ENCODE peak calls at places on chromosomes 2 and 18, in eight cellular contexts. Q, C, J, F, R, M, E and B are unnamed samples.

GRCh38 chr2:134417968-134418557 is 164.2 kb downstream of the MGAT5 start:
- DNase-seq in Q (no peak), C (no peak), J (no peak), F (no peak), R (no peak), M (no peak), E (no peak), B (no peak)

GRCh38 chr2:109059474-109060165 is 69.4 kb upstream of the SH3RF3 start:
- DNase-seq in Q (no peak), C (no peak), J (peak; percentile 11), F (no peak), R (no peak), M (no peak), E (no peak), B (no peak)

GRCh38 chr2:109322111-109322510 is 193.1 kb downstream of the SH3RF3 start:
- DNase-seq in Q (peak; percentile 80), C (no peak), J (peak; percentile 92), F (no peak), R (no peak), M (peak; percentile 99), E (peak; percentile 98), B (no peak)

GRCh38 chr18:23938046-23938756 is 76.4 kb upstream of the TTC39C start:
- DNase-seq in Q (no peak), C (no peak), J (no peak), F (no peak), R (no peak), M (no peak), E (no peak), B (no peak)

GRCh38 chr2:39448169-39448502 is 11.1 kb upstream of the MAP4K3 start:
- DNase-seq in Q (no peak), C (no peak), J (no peak), F (no peak), R (no peak), M (no peak), E (no peak), B (no peak)

GRCh38 chr2:102488063-102488462 is 15.0 kb downstream of the SLC9A4 start:
- DNase-seq in Q (no peak), C (no peak), J (peak; percentile 5), F (no peak), R (no peak), M (peak; percentile 79), E (no peak), B (no peak)

GRCh38 chr2:10475811-10476660 is 27.9 kb upstream of the ODC1 start:
- DNase-seq in Q (no peak), C (no peak), J (no peak), F (no peak), R (no peak), M (no peak), E (no peak), B (no peak)

GRCh38 chr18:36693931-36694661 is 134.7 kb downstream of the TPGS2 start:
- DNase-seq in Q (peak; percentile 42), C (no peak), J (no peak), F (no peak), R (no peak), M (no peak), E (peak; percentile 54), B (no peak)

GRCh38 chr18:73318732-73319479 is 451.1 kb upstream of the NETO1 start:
- DNase-seq in Q (peak; percentile 28), C (no peak), J (peak; percentile 47), F (no peak), R (no peak), M (no peak), E (peak; percentile 6), B (no peak)

GRCh38 chr2:173323371-173323770 is 31.3 kb upstream of the CDCA7 start:
- DNase-seq in Q (no peak), C (no peak), J (peak; percentile 31), F (no peak), R (no peak), M (no peak), E (no peak), B (no peak)

GRCh38 chr2:37436324-37436723 is 91.9 kb downstream of the QPCT start:
- DNase-seq in Q (no peak), C (no peak), J (no peak), F (no peak), R (no peak), M (no peak), E (peak; percentile 81), B (no peak)

GRCh38 chr18:45775241-45775676 is 50.2 kb upstream of the SIGLEC15 start:
- DNase-seq in Q (peak; percentile 59), C (peak; percentile 72), J (peak; percentile 51), F (peak; percentile 5), R (peak; percentile 43), M (peak; percentile 91), E (peak; percentile 87), B (no peak)

GRCh38 chr18:50814387-50814786 is 5.4 kb downstream of the MRO start:
- DNase-seq in Q (no peak), C (no peak), J (no peak), F (no peak), R (no peak), M (no peak), E (no peak), B (no peak)

GRCh38 chr2:69119104-69119503 is 106.1 kb downstream of the ANTXR1 start:
- DNase-seq in Q (no peak), C (no peak), J (peak; percentile 40), F (no peak), R (no peak), M (no peak), E (peak; percentile 38), B (no peak)

GRCh38 chr2:31359229-31359628 is 55.3 kb downstream of the XDH start:
- DNase-seq in Q (no peak), C (no peak), J (no peak), F (no peak), R (no peak), M (peak; percentile 40), E (no peak), B (no peak)

GRCh38 chr2:178128836-178129630 is 16.8 kb downstream of the RBM45 start:
- DNase-seq in Q (no peak), C (no peak), J (no peak), F (no peak), R (no peak), M (no peak), E (no peak), B (no peak)

GRCh38 chr2:20757405-20758090 is 65.4 kb downstream of the LDAH start:
- DNase-seq in Q (no peak), C (no peak), J (no peak), F (no peak), R (no peak), M (no peak), E (no peak), B (no peak)

GRCh38 chr2:113910110-113910717 is 20.3 kb downstream of the ACTR3 start:
- DNase-seq in Q (no peak), C (no peak), J (peak; percentile 63), F (peak; percentile 45), R (no peak), M (no peak), E (no peak), B (no peak)

GRCh38 chr2:118224888-118225264 is 136.6 kb downstream of the INSIG2 start:
- DNase-seq in Q (no peak), C (no peak), J (no peak), F (no peak), R (no peak), M (no peak), E (no peak), B (no peak)

GRCh38 chr2:96768083-96768561 is 7.4 kb downstream of the CNNM4 start:
- DNase-seq in Q (no peak), C (no peak), J (no peak), F (no peak), R (no peak), M (no peak), E (no peak), B (no peak)

GRCh38 chr2:240421396-240421795 is 14.1 kb upstream of the GPC1 start:
- DNase-seq in Q (no peak), C (no peak), J (no peak), F (no peak), R (no peak), M (no peak), E (no peak), B (no peak)

GRCh38 chr2:72911256-72911655 is 6.1 kb upstream of the EMX1 start:
- DNase-seq in Q (no peak), C (no peak), J (no peak), F (no peak), R (no peak), M (no peak), E (no peak), B (no peak)

GRCh38 chr2:157338013-157338412 is 12.4 kb upstream of the ERMN start:
- DNase-seq in Q (no peak), C (no peak), J (no peak), F (no peak), R (no peak), M (no peak), E (no peak), B (no peak)

GRCh38 chr2:242038166-242038927 is 168.8 kb downstream of the RTP5 start:
- DNase-seq in Q (no peak), C (no peak), J (no peak), F (no peak), R (no peak), M (no peak), E (no peak), B (no peak)

GRCh38 chr2:83003555-83003954 is 1455.5 kb downstream of the SUCLG1 start:
- DNase-seq in Q (no peak), C (no peak), J (no peak), F (no peak), R (no peak), M (no peak), E (no peak), B (no peak)

GRCh38 chr2:63819765-63820717 is 21.7 kb upstream of the UGP2 start:
- DNase-seq in Q (peak; percentile 38), C (peak; percentile 71), J (no peak), F (no peak), R (no peak), M (peak; percentile 81), E (peak; percentile 73), B (no peak)

GRCh38 chr2:68317971-68318685 is 1.6 kb downstream of the CNRIP1 start:
- DNase-seq in Q (peak; percentile 55), C (no peak), J (no peak), F (no peak), R (peak; percentile 16), M (peak; percentile 16), E (no peak), B (no peak)

GRCh38 chr2:229714080-229714735 is at the start of gene DNER:
- DNase-seq in Q (peak; percentile 84), C (no peak), J (peak; percentile 24), F (no peak), R (peak; percentile 83), M (no peak), E (no peak), B (peak; percentile 50)

GRCh38 chr2:207251573-207252192 is 85.9 kb upstream of the KLF7 start:
- DNase-seq in Q (no peak), C (no peak), J (no peak), F (no peak), R (no peak), M (no peak), E (no peak), B (no peak)

GRCh38 chr18:37538526-37539205 is 26.9 kb downstream of the CELF4 start:
- DNase-seq in Q (peak; percentile 45), C (no peak), J (no peak), F (no peak), R (no peak), M (no peak), E (no peak), B (no peak)

GRCh38 chr2:25817006-25817405 is 61.3 kb downstream of the ASXL2 start:
- DNase-seq in Q (no peak), C (no peak), J (no peak), F (no peak), R (no peak), M (peak; percentile 65), E (no peak), B (no peak)

GRCh38 chr2:88760819-88761598 is 69.5 kb downstream of the RPIA start:
- DNase-seq in Q (no peak), C (no peak), J (peak; percentile 2), F (no peak), R (no peak), M (no peak), E (no peak), B (no peak)

GRCh38 chr18:23493654-23494053 is 9.7 kb upstream of the RMC1 start:
- DNase-seq in Q (no peak), C (no peak), J (no peak), F (no peak), R (no peak), M (no peak), E (no peak), B (no peak)

GRCh38 chr2:89845532-89845931 is 1154.1 kb downstream of the RPIA start:
- DNase-seq in Q (no peak), C (no peak), J (no peak), F (no peak), R (no peak), M (no peak), E (no peak), B (no peak)